ENCODE peak calls at places on chromosomes 7 and 10, in seven cellular contexts. P is heart left ventricle, M is Daoy, S is NCI-H2029, L is RPMI7951, K is NCI-H1417, H is upper lobe of left lung. F is an unnamed sample.

GRCh38 chr7:101631224-101631714 is 2.2 kb upstream of the MYL10 start:
- DNase-seq in S (no peak), P (no peak), H (no peak), K (no peak), L (peak; percentile 64), M (peak; percentile 80), F (no peak)

GRCh38 chr7:92159-92767 is 100.1 kb upstream of the FAM20C start:
- DNase-seq in K (peak; percentile 78), L (no peak), M (peak; percentile 6), P (no peak), H (no peak), S (no peak), F (no peak)

GRCh38 chr10:51117794-51118193 is 43.5 kb downstream of the PRKG1 start:
- DNase-seq in S (no peak), M (no peak), K (no peak), H (no peak), L (no peak), P (no peak), F (peak; percentile 47)

GRCh38 chr10:35754489-35754888 is 112.4 kb upstream of the FZD8 start:
- DNase-seq in S (no peak), K (no peak), P (no peak), L (no peak), H (no peak), M (no peak), F (no peak)

GRCh38 chr10:18005781-18006456 is 54.2 kb downstream of the SLC39A12 start:
- DNase-seq in K (no peak), P (no peak), S (no peak), M (peak; percentile 19), L (peak; percentile 83), H (no peak), F (peak; percentile 63)

GRCh38 chr10:121942749-121943148 is 14.9 kb upstream of the ATE1 start:
- DNase-seq in K (no peak), M (peak; percentile 74), H (no peak), L (peak; percentile 87), P (no peak), S (no peak), F (peak; percentile 78)

GRCh38 chr7:80636709-80637108 is 1.7 kb upstream of the CD36 start:
- DNase-seq in M (no peak), H (no peak), K (peak; percentile 42), P (no peak), L (no peak), S (no peak), F (no peak)

GRCh38 chr7:117014673-117015133 is 61.4 kb downstream of the ST7 start:
- DNase-seq in K (no peak), M (peak; percentile 84), P (peak; percentile 74), S (peak; percentile 23), H (no peak), L (peak; percentile 63), F (peak; percentile 50)

GRCh38 chr7:82805527-82805960 is 357.1 kb downstream of the PCLO start:
- DNase-seq in P (no peak), H (no peak), S (no peak), K (peak; percentile 77), L (peak; percentile 88), M (peak; percentile 79), F (peak; percentile 97)

GRCh38 chr7:5077740-5078139 is 32.1 kb downstream of the RBAK start:
- DNase-seq in L (peak; percentile 36), K (peak; percentile 85), H (no peak), S (peak; percentile 83), M (peak; percentile 37), P (no peak), F (no peak)

GRCh38 chr10:66917104-66917503 is 8.7 kb upstream of the LRRTM3 start:
- DNase-seq in M (no peak), L (no peak), H (no peak), P (no peak), K (no peak), S (no peak), F (no peak)

GRCh38 chr10:124152139-124152780 is 58.9 kb upstream of the CHST15 start:
- DNase-seq in L (peak; percentile 91), S (peak; percentile 57), M (peak; percentile 86), K (peak; percentile 73), P (peak; percentile 59), H (peak; percentile 71), F (peak; percentile 3)

GRCh38 chr10:110500515-110500905 is 2.8 kb downstream of the DUSP5 start:
- DNase-seq in K (no peak), P (peak; percentile 65), S (no peak), H (no peak), M (peak; percentile 71), L (peak; percentile 77), F (peak; percentile 80)

GRCh38 chr10:44300666-44301649 is 83.9 kb downstream of the CXCL12 start:
- DNase-seq in L (peak; percentile 100), S (peak; percentile 27), M (peak; percentile 97), P (peak; percentile 67), K (peak; percentile 7), H (no peak), F (peak; percentile 41)

GRCh38 chr10:103986360-103986759 is 19.4 kb downstream of the SLK start:
- DNase-seq in H (no peak), L (no peak), K (no peak), S (no peak), M (no peak), P (no peak), F (no peak)

GRCh38 chr10:52740913-52741675 is 31.5 kb downstream of the MBL2 start:
- DNase-seq in P (no peak), K (peak; percentile 30), M (peak; percentile 3), H (no peak), L (peak; percentile 16), S (no peak), F (peak; percentile 9)

GRCh38 chr7:70598976-70599375 is 533.0 kb upstream of the GALNT17 start:
- DNase-seq in L (no peak), H (no peak), M (peak; percentile 68), P (no peak), K (peak; percentile 59), S (peak; percentile 67), F (no peak)

GRCh38 chr7:43278088-43278644 is 165.7 kb downstream of the HECW1 start:
- DNase-seq in S (no peak), H (no peak), P (no peak), K (no peak), L (peak; percentile 75), M (peak; percentile 24), F (peak; percentile 63)

GRCh38 chr10:110356628-110357245 is 52.0 kb upstream of the SMNDC1 start:
- DNase-seq in S (no peak), H (no peak), K (no peak), L (peak; percentile 73), M (peak; percentile 80), P (peak; percentile 51), F (no peak)

GRCh38 chr10:17851611-17852010 is 42.5 kb downstream of the MRC1 start:
- DNase-seq in L (peak; percentile 27), M (no peak), P (peak; percentile 54), K (no peak), H (no peak), S (no peak), F (no peak)

GRCh38 chr7:102152672-102153585 is 133.7 kb upstream of the SH2B2 start:
- DNase-seq in L (peak; percentile 10), H (peak; percentile 74), S (no peak), K (peak; percentile 9), P (peak; percentile 72), M (peak; percentile 50), F (no peak)

F was measured in HCEC 1CT.